ENCODE peak calls at places on chromosomes 5 and 9, in seven cellular contexts. W, V, T, H, M, S and D are unnamed samples.

GRCh38 chr9:134413890-134414731 is 87.9 kb downstream of the RXRA start:
- DNase-seq in W (peak), T (no peak), M (peak), H (peak), S (peak), V (no peak), D (peak)

GRCh38 chr5:23631283-23632045 is 124.1 kb downstream of the PRDM9 start:
- DNase-seq in T (no peak), S (peak), V (no peak), H (no peak), M (no peak), W (no peak), D (peak)

GRCh38 chr5:118921946-118922345 is 66.4 kb downstream of the DTWD2 start:
- DNase-seq in M (no peak), W (no peak), S (peak), H (no peak), T (no peak), V (no peak), D (no peak)

GRCh38 chr9:85332487-85332886 is 409.3 kb downstream of the AGTPBP1 start:
- DNase-seq in S (no peak), M (no peak), T (no peak), V (peak), H (no peak), W (peak), D (no peak)

GRCh38 chr5:171898379-171898778 is 108.1 kb downstream of the FBXW11 start:
- DNase-seq in H (no peak), W (no peak), S (peak), T (no peak), M (no peak), V (no peak), D (no peak)

GRCh38 chr5:55324815-55325418 is 17.1 kb downstream of the MTREX start:
- DNase-seq in M (no peak), W (peak), H (no peak), S (peak), T (no peak), V (peak), D (peak)

GRCh38 chr9:137459147-137459600 is at the start of gene NSMF:
- DNase-seq in M (peak), V (peak), S (peak), T (peak), H (peak), W (peak), D (peak)

GRCh38 chr9:124594673-124595072 is 87.5 kb upstream of the NR5A1 start:
- DNase-seq in M (no peak), H (no peak), V (no peak), W (no peak), S (peak), T (no peak), D (no peak)

GRCh38 chr5:36240779-36241635 is 718 bp downstream of the NADK2 start:
- DNase-seq in W (peak), M (peak), S (peak), V (peak), T (peak), H (peak), D (peak)

GRCh38 chr9:13113201-13113600 is 166.3 kb downstream of the MPDZ start:
- DNase-seq in W (no peak), H (no peak), S (peak), V (no peak), M (no peak), T (no peak), D (peak)

GRCh38 chr5:81657386-81657785 is 93.5 kb downstream of the SSBP2 start:
- DNase-seq in W (no peak), H (no peak), S (no peak), M (no peak), T (no peak), V (no peak), D (no peak)

GRCh38 chr9:124248066-124248465 is 9.7 kb upstream of the NEK6 start:
- DNase-seq in M (no peak), W (no peak), S (no peak), H (no peak), T (no peak), V (no peak), D (no peak)

GRCh38 chr9:1050125-1050895 is at the start of gene DMRT2:
- DNase-seq in T (no peak), H (peak), W (peak), V (peak), S (peak), M (peak), D (peak)

GRCh38 chr5:6087576-6087975 is 290.8 kb downstream of the MED10 start:
- DNase-seq in W (no peak), T (no peak), V (no peak), H (no peak), M (peak), S (no peak), D (no peak)

GRCh38 chr5:32329395-32329834 is 16.7 kb upstream of the MTMR12 start:
- DNase-seq in V (peak), T (peak), W (peak), H (peak), S (peak), M (peak), D (peak)

GRCh38 chr5:150302301-150303069 is at the start of gene ARSI:
- DNase-seq in S (no peak), M (no peak), T (peak), V (no peak), W (no peak), H (no peak), D (no peak)

GRCh38 chr5:42001673-42002072 is 76.6 kb downstream of the FBXO4 start:
- DNase-seq in V (no peak), T (no peak), S (no peak), W (no peak), H (no peak), M (no peak), D (no peak)

GRCh38 chr9:87793292-87793691 is 67.4 kb downstream of the CTSL start:
- DNase-seq in S (peak), V (no peak), T (no peak), H (no peak), M (no peak), W (no peak), D (peak)

GRCh38 chr9:17509151-17509550 is 69.7 kb upstream of the SH3GL2 start:
- DNase-seq in W (no peak), V (no peak), M (no peak), S (no peak), T (no peak), H (no peak), D (no peak)

GRCh38 chr5:162268694-162269481 is 201.3 kb downstream of the GABRG2 start:
- DNase-seq in S (no peak), M (no peak), V (no peak), T (no peak), W (no peak), H (no peak), D (no peak)

GRCh38 chr5:3353561-3353960 is 242.1 kb upstream of the IRX1 start:
- DNase-seq in V (no peak), W (no peak), T (peak), S (no peak), H (peak), M (no peak), D (no peak)

GRCh38 chr5:1000329-1000728 is 8.3 kb upstream of the NKD2 start:
- DNase-seq in S (no peak), T (no peak), H (peak), W (no peak), V (no peak), M (no peak), D (no peak)

GRCh38 chr5:115098041-115098702 is 71.5 kb downstream of the TRIM36 start:
- DNase-seq in S (peak), W (peak), V (peak), M (no peak), T (no peak), H (no peak), D (peak)

GRCh38 chr9:133603165-133603927 is 5.8 kb downstream of the FAM163B start:
- DNase-seq in S (no peak), H (no peak), W (no peak), M (no peak), V (no peak), T (no peak), D (no peak)

GRCh38 chr9:102700936-102701335 is 294.2 kb upstream of the CYLC2 start:
- DNase-seq in V (no peak), S (no peak), M (no peak), T (no peak), H (no peak), W (no peak), D (no peak)

GRCh38 chr5:171842006-171842776 is 56.6 kb downstream of the SMIM23 start:
- DNase-seq in H (no peak), W (peak), V (no peak), T (peak), M (no peak), S (no peak), D (no peak)

GRCh38 chr5:126909856-126910255 is 120.5 kb downstream of the MARCHF3 start:
- DNase-seq in T (no peak), H (no peak), M (no peak), S (no peak), V (no peak), W (peak), D (no peak)

GRCh38 chr5:102583663-102584062 is 84.9 kb upstream of the SLCO6A1 start:
- DNase-seq in T (no peak), H (no peak), W (peak), S (peak), M (no peak), V (peak), D (no peak)

GRCh38 chr5:58913591-58913990 is 330.7 kb downstream of the RAB3C start:
- DNase-seq in V (no peak), S (no peak), T (no peak), H (no peak), W (no peak), M (no peak), D (no peak)

GRCh38 chr9:35114921-35115341 is 731 bp downstream of the ATOSB start:
- DNase-seq in S (no peak), W (peak), T (peak), H (peak), V (peak), M (no peak), D (peak)

GRCh38 chr5:136629125-136629790 is 263.9 kb upstream of the TRPC7 start:
- DNase-seq in S (no peak), H (no peak), T (no peak), W (no peak), V (no peak), M (no peak), D (no peak)

GRCh38 chr5:60410427-60410826 is 289.5 kb downstream of the DEPDC1B start:
- DNase-seq in W (no peak), M (no peak), S (no peak), V (no peak), H (no peak), T (no peak), D (peak)

GRCh38 chr5:1086871-1087270 is 25.0 kb downstream of the SLC12A7 start:
- DNase-seq in V (no peak), H (no peak), M (no peak), W (no peak), T (no peak), S (no peak), D (no peak)

GRCh38 chr9:98191615-98192502 is 578 bp downstream of the CORO2A start:
- DNase-seq in V (peak), W (no peak), H (peak), M (no peak), T (peak), S (no peak), D (no peak)

GRCh38 chr5:178331491-178331981 is 98.9 kb upstream of the PHYKPL start:
- DNase-seq in T (peak), W (no peak), S (no peak), H (peak), M (peak), V (no peak), D (no peak)
- H3K27ac ChIP-seq in T (peak), W (no peak), S (no peak), H (peak), M (peak), V (no peak), D (no peak)

GRCh38 chr9:74407166-74407565 is 90.0 kb upstream of the RORB start:
- DNase-seq in M (no peak), V (no peak), S (no peak), H (no peak), W (no peak), T (no peak), D (no peak)

DNA sequence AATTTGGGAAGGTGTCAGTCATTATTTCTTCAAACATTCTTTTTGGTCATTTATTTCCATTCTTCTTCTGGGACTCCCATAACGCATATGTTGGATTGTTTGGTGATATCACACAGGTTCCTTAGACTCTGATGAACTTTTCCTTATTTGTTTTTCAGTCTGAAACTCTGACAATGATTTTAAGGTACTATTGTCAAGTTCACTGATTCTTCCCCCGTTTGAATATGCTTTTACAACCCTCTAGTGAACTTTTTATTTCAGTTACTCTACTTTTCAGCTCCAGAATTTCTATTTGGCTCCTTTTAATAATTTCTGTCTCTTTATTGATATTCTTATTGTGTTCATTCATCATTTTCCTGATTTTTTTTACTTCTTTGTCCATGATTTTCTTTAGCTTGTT is 92.5 kb upstream of the RORB start:
- DNase-seq in H (no peak), S (no peak), M (no peak), W (no peak), V (peak), T (no peak), D (no peak)
- H3K4me3 ChIP-seq in H (no peak), S (no peak), M (no peak), W (no peak), V (no peak), T (no peak), D (no peak)

GRCh38 chr9:38652044-38652443 is 31.6 kb upstream of the ANKRD18A start:
- DNase-seq in W (no peak), M (no peak), V (no peak), S (no peak), T (no peak), H (no peak), D (no peak)
- H3K27ac ChIP-seq in W (no peak), M (no peak), V (no peak), S (no peak), T (no peak), H (no peak), D (no peak)

DNA sequence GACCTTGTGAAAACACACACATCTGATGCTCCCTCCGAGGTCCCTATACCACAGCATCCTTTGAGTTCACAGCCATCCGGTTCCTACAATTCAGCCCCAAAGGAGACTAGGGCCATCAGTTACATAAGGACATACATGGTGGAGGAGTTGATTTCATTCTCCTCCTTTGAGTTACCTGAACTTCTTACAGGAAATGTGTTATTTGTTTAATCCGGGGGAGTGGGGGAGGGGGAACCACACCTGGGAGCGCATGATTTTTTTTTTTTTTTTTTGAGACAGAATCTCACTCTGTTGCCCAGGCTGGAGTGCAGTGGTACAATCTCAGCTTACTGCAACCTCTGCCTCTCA is 30.7 kb downstream of the SEMA4D start:
- DNase-seq in V (peak), H (no peak), W (no peak), T (no peak), S (no peak), M (no peak), D (no peak)
- H3K4me3 ChIP-seq in V (no peak), H (no peak), W (no peak), T (no peak), S (no peak), M (no peak), D (no peak)

GRCh38 chr5:95768731-95769130 is 37.6 kb downstream of the RHOBTB3 start:
- DNase-seq in W (no peak), M (no peak), S (no peak), V (no peak), H (no peak), T (no peak), D (no peak)

GRCh38 chr5:95771892-95772291 is 40.8 kb downstream of the RHOBTB3 start:
- DNase-seq in S (no peak), T (no peak), M (no peak), W (no peak), H (no peak), V (no peak), D (no peak)

GRCh38 chr5:95771109-95771708 is 40.1 kb downstream of the RHOBTB3 start:
- DNase-seq in M (no peak), S (no peak), V (no peak), T (no peak), W (peak), H (peak), D (no peak)

GRCh38 chr5:95777441-95777840 is 45.1 kb downstream of the GLRX start:
- DNase-seq in M (no peak), H (no peak), W (no peak), V (no peak), S (peak), T (no peak), D (no peak)

GRCh38 chr5:95773325-95774059 is 42.4 kb downstream of the RHOBTB3 start:
- DNase-seq in S (peak), T (no peak), V (no peak), H (no peak), W (peak), M (no peak), D (peak)
- H3K27ac ChIP-seq in S (peak), T (peak), V (no peak), H (no peak), W (no peak), M (no peak), D (peak)